ENCODE peak calls at places on chromosomes 5 and 9, in ten cellular contexts. C is HCT116, B is upper lobe of right lung, K is AG04450, L is HepG2, X is fibroblast of lung, Y is IMR-90, M is Peyer's patch, J is A549, G is cardiac muscle cell. W is an unnamed sample. For H3K9me3, the result is how much of the 10 kb centered on the place peaks cover.

GRCh38 chr5:39892708-39893107 is 467.9 kb upstream of the DAB2 start:
- DNase-seq in Y (no peak), J (no peak), X (no peak), K (no peak), L (no peak), G (no peak), B (no peak), M (no peak), C (no peak), W (no peak)

GRCh38 chr5:95403996-95404395 is 12.8 kb downstream of the FAM81B start:
- DNase-seq in X (no peak), J (no peak), Y (no peak), M (no peak), K (no peak), C (no peak), L (no peak), G (no peak), B (no peak), W (no peak)

GRCh38 chr5:173297813-173298212 is 30.4 kb downstream of the STC2 start:
- DNase-seq in K (no peak), G (no peak), X (no peak), B (no peak), M (no peak), J (no peak), Y (no peak), C (no peak), L (no peak), W (no peak)

GRCh38 chr9:77864096-77864889 is 167.3 kb downstream of the GNAQ start:
- DNase-seq in C (no peak), B (no peak), G (no peak), J (peak), M (no peak), K (no peak), Y (peak), L (no peak), X (no peak), W (no peak)

GRCh38 chr9:121861501-121862180 is 210.2 kb downstream of the DAB2IP start:
- DNase-seq in Y (no peak), L (peak), B (no peak), J (peak), C (peak), G (peak), K (no peak), M (no peak), X (no peak), W (peak)

GRCh38 chr5:150143725-150144058 is 12.0 kb downstream of the PDGFRB start:
- DNase-seq in X (no peak), J (no peak), K (no peak), M (no peak), B (no peak), L (no peak), C (no peak), Y (no peak), G (no peak), W (no peak)

GRCh38 chr5:44641820-44642219 is 166.9 kb upstream of the MRPS30 start:
- DNase-seq in L (no peak), X (no peak), C (no peak), B (no peak), M (no peak), K (no peak), G (no peak), J (no peak), Y (no peak), W (no peak)

GRCh38 chr5:129460121-129460950 is at the start of gene ADAMTS19:
- DNase-seq in Y (peak), B (no peak), L (no peak), G (peak), C (no peak), M (no peak), K (no peak), X (peak), J (peak), W (peak)

DNA sequence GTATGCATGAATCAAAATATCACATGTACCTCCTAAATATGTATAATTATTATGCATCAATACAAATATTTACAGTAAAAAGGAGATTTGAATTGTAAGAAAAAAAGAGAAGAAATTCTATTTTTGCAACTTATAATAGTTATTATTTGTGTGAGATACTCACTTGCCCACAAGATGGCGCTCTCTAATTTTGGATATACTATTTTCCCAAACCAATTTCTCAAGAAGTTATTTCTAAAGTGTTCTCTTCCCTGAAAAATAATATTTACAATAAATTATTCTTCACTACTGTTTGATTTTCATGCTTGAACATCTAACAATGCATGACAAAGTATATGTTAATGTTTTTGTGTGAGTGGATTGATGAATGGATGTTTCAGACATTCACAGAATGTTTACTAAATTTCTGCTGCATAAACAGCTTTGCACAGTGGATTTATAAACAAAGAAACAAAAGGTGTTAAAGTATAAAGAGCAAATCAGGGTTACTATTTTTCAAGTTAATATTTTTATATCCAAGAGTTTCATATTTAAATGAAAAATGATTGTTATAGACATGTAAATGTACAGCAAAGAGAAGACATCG is 503.4 kb downstream of the PDE4D start:
- DNase-seq in J (peak), L (peak), Y (peak), M (peak), G (peak), C (no peak), X (peak), K (no peak), B (no peak), W (peak)
- TF ChIP-seq CTCF in J (peak), L (peak), Y (peak), M (peak), G (peak), C (peak), X (peak), K (peak), B (peak), W (peak)

GRCh38 chr5:3337812-3338541 is 257.7 kb upstream of the IRX1 start:
- DNase-seq in X (no peak), Y (no peak), L (no peak), J (no peak), G (no peak), B (no peak), C (no peak), K (no peak), M (no peak), W (no peak)

GRCh38 chr5:3333836-3334235 is 261.8 kb upstream of the IRX1 start:
- DNase-seq in L (no peak), Y (no peak), J (no peak), C (no peak), X (no peak), G (no peak), K (no peak), B (no peak), M (no peak), W (no peak)

GRCh38 chr5:3335301-3335700 is 260.3 kb upstream of the IRX1 start:
- DNase-seq in C (no peak), G (no peak), M (no peak), J (no peak), B (no peak), Y (no peak), X (no peak), L (no peak), K (no peak), W (no peak)

GRCh38 chr5:3339092-3339797 is 256.4 kb upstream of the IRX1 start:
- DNase-seq in L (no peak), G (no peak), M (no peak), X (no peak), C (no peak), B (no peak), J (no peak), Y (no peak), K (no peak), W (no peak)

GRCh38 chr5:3336666-3337065 is 259.0 kb upstream of the IRX1 start:
- DNase-seq in K (no peak), B (no peak), M (no peak), J (no peak), G (no peak), X (no peak), C (no peak), Y (no peak), L (no peak), W (no peak)
- H3K9me3 ChIP-seq in K (half or more), B (under half), M (under half), J (under half), G (under half), X (under half), C (under half), Y (under half), L (under half), W (under half)

DNA sequence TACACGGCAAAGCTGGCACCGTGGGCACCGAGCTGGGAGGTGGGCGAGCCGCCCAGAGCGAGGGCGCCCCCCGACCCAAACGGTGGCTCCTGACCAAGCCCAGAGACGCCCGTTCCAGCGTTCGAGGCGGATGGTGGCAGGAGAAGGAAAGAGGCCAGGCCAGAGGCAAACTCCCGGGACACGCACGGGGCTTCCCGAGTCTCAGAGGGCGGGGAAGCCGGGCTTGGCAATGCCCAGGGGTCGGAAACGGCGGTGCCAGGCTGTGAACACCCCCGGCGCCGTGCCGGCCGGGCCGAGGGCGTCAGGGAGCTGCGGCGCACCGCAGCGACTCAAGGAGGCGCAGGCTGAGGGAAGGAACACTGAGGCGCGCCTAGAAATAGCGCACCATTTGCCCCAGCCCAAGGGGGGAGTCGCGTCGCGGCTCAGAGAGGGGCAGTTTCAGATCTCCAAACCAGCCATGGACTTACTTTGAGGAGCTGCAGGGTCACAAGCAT is 397 bp downstream of the SPRY4 start:
- DNase-seq in Y (no peak), L (no peak), C (no peak), B (peak), K (no peak), G (no peak), J (no peak), M (no peak), X (no peak), W (no peak)
- TF ChIP-seq CTCF in Y (peak), L (no peak), C (no peak), B (peak), K (peak), G (peak), J (no peak), M (no peak), X (peak), W (no peak)

DNA sequence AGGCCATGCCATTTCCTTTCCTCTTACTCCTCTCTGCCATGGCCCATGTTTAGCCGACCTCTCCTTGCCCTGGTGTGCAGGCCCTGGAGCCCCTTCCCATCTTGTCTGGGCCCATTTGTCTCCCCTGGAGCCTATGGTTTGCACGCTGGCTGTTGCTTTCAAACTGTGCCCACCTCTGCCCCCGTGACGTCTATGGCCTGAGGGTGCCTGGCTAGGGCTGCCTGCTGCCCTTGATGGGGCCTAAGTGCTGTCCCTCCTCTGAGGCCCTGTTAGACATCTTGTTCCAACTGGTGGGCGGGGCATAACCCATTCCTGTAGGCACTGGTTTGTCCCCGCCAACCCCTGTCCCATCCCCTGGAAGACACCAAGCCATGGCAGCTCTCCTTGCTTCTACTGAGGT is 22.7 kb upstream of the ENHO start:
- DNase-seq in C (no peak), K (no peak), G (no peak), X (no peak), Y (no peak), B (peak), L (no peak), J (no peak), M (no peak), W (peak)
- H3K9me3 ChIP-seq in C (under half), K (under half), G (under half), X (under half), Y (under half), B (under half), L (under half), J (under half), M (under half), W (under half)

DNA sequence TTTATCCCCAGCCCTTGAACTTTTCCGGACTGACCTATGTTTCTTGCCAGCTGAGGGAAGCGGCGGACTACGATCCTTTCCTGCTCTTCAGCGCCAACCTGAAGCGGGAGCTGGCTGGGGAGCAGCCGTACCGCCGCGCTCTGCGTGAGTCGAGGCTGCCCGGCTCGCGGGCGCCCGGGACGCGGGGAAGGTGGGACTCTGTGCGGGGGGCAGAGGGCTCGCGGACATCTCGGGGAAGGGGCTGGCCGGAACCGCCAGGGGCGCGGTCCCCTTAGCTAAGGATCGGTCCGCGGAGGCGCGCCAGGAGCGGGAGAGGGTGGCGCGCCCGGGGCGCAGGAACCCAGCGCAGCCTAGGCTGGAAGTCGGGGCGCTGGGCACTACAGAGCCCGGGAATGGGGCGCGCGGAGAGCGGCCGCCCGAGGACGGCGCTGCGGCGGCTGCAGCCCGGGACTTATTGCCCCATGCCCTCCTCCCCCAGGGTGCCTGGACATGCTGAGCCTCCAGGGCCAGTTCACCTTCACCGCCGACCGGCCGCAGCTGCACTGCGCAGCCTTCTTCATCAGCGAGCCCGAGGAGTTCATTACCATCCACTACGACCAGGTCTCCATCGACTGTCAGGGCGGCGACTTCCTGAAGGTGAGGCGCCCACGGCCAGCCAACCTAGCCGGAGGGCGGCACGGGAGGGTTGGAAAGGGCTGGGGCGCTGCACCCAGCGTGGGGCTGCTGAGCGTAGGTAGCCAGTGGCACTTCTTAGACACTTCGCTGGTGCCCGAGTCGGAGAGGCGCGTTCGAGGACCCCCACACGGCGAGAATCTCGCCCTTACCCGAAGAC is 922 bp downstream of the CRHBP start:
- DNase-seq in G (peak), L (no peak), X (peak), J (peak), B (no peak), M (no peak), K (no peak), C (no peak), Y (no peak), W (peak)
- TF ChIP-seq CTCF in G (no peak), L (no peak), X (no peak), J (no peak), B (no peak), M (no peak), K (no peak), C (no peak), Y (no peak), W (no peak)

DNA sequence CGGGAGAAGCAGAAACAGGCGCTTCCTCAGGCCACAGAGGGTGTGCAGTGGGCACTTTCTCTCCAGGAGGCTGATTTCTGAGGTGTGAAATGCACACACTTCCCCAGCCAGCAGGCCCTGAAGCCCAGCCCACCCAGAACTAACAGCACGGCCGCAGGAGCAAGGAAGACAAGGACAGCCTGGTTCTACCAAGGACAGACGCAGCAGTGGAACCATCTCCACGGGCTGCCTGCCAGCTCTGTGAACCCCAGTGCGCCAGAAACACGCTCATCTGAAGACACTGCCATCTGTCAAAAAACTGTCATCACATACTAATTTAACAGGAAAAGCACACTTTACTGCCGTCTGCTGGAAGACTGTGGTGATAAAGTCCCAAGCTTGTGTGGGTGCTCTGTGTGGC is 40.7 kb downstream of the MAPK9 start:
- DNase-seq in J (no peak), L (no peak), X (no peak), M (no peak), Y (no peak), C (no peak), G (no peak), K (no peak), B (no peak), W (no peak)
- H3K9me3 ChIP-seq in J (half or more), L (under half), X (under half), M (half or more), Y (half or more), C (under half), G (under half), K (half or more), B (half or more), W (under half)

W was measured in testis.